ENCODE peak calls at places on chromosomes 2 and 18, in six cellular contexts. S, I, D, T, N and A are unnamed samples.

GRCh38 chr2:138321458-138321857 is 180.1 kb upstream of the SPOPL start:
- DNase-seq in S (no peak), I (no peak), D (no peak), T (no peak), N (no peak), A (no peak)

GRCh38 chr2:190335225-190335559 is 8.2 kb upstream of the INPP1 start:
- DNase-seq in S (no peak), I (no peak), D (no peak), T (no peak), N (no peak), A (no peak)

GRCh38 chr2:42105330-42106256 is 57.8 kb downstream of the PKDCC start:
- DNase-seq in S (peak; percentile 95), I (no peak), D (no peak), T (no peak), N (peak; percentile 66), A (peak; percentile 52)

GRCh38 chr2:143160732-143161707 is 31.8 kb downstream of the ARHGAP15 start:
- DNase-seq in S (no peak), I (no peak), D (no peak), T (no peak), N (no peak), A (no peak)

GRCh38 chr2:207489251-207489650 is 40.5 kb upstream of the CREB1 start:
- DNase-seq in S (no peak), I (no peak), D (no peak), T (no peak), N (no peak), A (no peak)

GRCh38 chr2:71992036-71992435 is 155.6 kb downstream of the CYP26B1 start:
- DNase-seq in S (no peak), I (no peak), D (no peak), T (no peak), N (no peak), A (no peak)

GRCh38 chr2:73069041-73069854 is 2.3 kb downstream of the SFXN5 start:
- DNase-seq in S (peak; percentile 61), I (no peak), D (no peak), T (no peak), N (no peak), A (no peak)

GRCh38 chr18:79518683-79519128 is 123.0 kb downstream of the NFATC1 start:
- DNase-seq in S (peak; percentile 63), I (no peak), D (no peak), T (no peak), N (no peak), A (no peak)

GRCh38 chr18:71114550-71115210 is 825.8 kb downstream of the SOCS6 start:
- DNase-seq in S (no peak), I (no peak), D (no peak), T (no peak), N (no peak), A (no peak)

GRCh38 chr18:68316636-68317035 is 398.3 kb downstream of the TMX3 start:
- DNase-seq in S (no peak), I (no peak), D (no peak), T (peak; percentile 51), N (no peak), A (no peak)

GRCh38 chr2:158079672-158080071 is 22.0 kb upstream of the UPP2 start:
- DNase-seq in S (no peak), I (no peak), D (no peak), T (peak; percentile 49), N (no peak), A (no peak)

GRCh38 chr2:11330457-11331142 is 13.8 kb downstream of the ROCK2 start:
- DNase-seq in S (no peak), I (no peak), D (no peak), T (peak; percentile 27), N (no peak), A (no peak)

GRCh38 chr2:168090366-168091019 is 156.9 kb downstream of the STK39 start:
- DNase-seq in S (no peak), I (no peak), D (no peak), T (no peak), N (no peak), A (no peak)

GRCh38 chr18:60372598-60372997 is at the start of gene MC4R:
- DNase-seq in S (no peak), I (no peak), D (no peak), T (peak; percentile 38), N (no peak), A (peak; percentile 67)

GRCh38 chr2:23651187-23651983 is 266.4 kb downstream of the KLHL29 start:
- DNase-seq in S (no peak), I (no peak), D (no peak), T (peak; percentile 91), N (no peak), A (no peak)

DNA sequence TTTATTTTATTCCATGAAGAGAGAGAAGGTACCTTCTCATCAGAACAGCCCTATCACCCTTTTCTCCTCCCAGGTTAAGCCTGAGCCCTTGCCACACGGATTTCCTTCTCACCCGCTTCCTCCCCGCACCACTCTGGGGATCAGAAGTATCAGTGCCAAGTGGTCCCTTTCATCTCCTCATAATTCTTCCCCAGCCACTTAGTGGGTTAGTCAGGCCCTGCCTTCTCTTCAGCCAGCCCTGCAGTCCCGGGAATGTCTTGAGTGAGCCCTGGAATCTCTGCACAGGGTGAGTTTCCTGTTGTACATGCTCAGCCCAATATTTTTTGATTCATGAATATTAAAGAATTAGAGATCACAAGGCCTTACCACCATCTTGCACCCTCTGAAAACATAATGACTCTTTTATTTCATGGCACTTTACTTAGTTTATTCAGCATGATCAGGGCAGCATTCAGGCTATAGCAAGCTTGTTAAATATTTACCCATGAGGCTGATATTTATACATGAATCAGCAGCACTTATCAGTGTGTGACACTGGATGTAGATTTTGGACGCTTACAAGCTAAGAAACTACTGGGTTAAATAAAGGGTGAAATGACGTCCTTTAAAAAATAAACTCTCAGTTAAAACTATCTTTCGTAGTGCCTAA is 159.5 kb upstream of the FOSL2 start:
- DNase-seq in S (no peak), I (no peak), D (no peak), T (peak; percentile 31), N (no peak), A (no peak)
- H3K4me3 ChIP-seq in S (no peak overlapping the region), I (no peak overlapping the region), D (no peak overlapping the region), T (no peak overlapping the region), N (no peak overlapping the region), A (no peak overlapping the region)

GRCh38 chr2:170166735-170167134 is 11.2 kb upstream of the MYO3B start:
- DNase-seq in S (no peak), I (no peak), D (no peak), T (no peak), N (no peak), A (no peak)

GRCh38 chr2:170161516-170162260 is 16.3 kb upstream of the MYO3B start:
- DNase-seq in S (no peak), I (no peak), D (no peak), T (peak; percentile 19), N (no peak), A (no peak)

GRCh38 chr2:170162261-170162612 is 15.7 kb upstream of the MYO3B start:
- DNase-seq in S (no peak), I (no peak), D (no peak), T (peak; percentile 51), N (no peak), A (no peak)

GRCh38 chr2:170165129-170165528 is 12.8 kb upstream of the MYO3B start:
- DNase-seq in S (no peak), I (no peak), D (no peak), T (peak; percentile 59), N (no peak), A (no peak)

DNA sequence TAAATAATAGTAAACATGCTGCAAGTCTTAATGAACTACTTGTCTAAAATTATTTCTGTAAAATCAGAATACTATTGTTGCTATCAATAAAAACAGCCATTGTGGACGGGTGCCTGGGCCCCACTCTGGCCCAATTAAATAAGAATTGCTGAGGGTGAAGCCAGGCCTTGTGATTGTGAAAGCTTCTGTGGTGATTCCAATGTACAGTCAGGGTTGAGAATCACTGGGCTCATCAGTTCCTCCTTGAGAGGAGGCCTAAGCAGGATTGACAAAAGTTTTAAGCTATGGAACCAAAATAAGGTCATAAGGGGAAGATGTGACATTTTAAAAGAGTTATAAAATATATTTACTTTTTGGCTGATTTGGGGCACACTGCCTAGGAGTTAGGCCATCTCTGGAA is 14.3 kb upstream of the MYO3B start:
- DNase-seq in S (no peak), I (no peak), D (no peak), T (peak; percentile 25), N (no peak), A (no peak)
- H3K4me3 ChIP-seq in S (no peak overlapping the region), I (no peak overlapping the region), D (no peak overlapping the region), T (no peak overlapping the region), N (no peak overlapping the region), A (no peak overlapping the region)

GRCh38 chr2:152165306-152165705 is 10.3 kb downstream of the STAM2 start:
- DNase-seq in S (no peak), I (no peak), D (no peak), T (no peak), N (no peak), A (no peak)

GRCh38 chr2:152167070-152167469 is 8.5 kb downstream of the STAM2 start:
- DNase-seq in S (no peak), I (no peak), D (no peak), T (no peak), N (no peak), A (no peak)

GRCh38 chr2:152165780-152166179 is 9.8 kb downstream of the STAM2 start:
- DNase-seq in S (no peak), I (no peak), D (no peak), T (no peak), N (no peak), A (no peak)

GRCh38 chr2:152162141-152162540 is 13.4 kb downstream of the STAM2 start:
- DNase-seq in S (no peak), I (no peak), D (no peak), T (no peak), N (no peak), A (no peak)

DNA sequence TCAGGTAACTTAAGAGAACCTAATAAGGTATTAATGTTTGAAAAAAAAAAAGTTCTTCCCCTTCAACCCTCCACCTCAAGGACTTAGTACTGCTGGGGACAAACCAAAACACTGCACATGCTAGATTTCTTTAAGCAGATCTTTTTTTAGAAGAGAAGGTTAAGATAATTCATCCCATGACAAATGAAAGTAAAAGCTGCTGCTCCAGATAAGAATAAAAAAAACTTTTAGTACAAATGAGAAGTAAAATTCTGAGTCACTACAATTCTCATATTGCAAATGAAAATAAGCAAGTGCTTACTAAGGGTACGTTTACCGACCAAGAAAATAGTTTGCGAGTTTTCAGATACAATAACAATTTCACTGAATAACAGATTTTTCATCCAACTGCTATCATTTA is 8.9 kb downstream of the STAM2 start:
- DNase-seq in S (no peak), I (no peak), D (no peak), T (peak; percentile 55), N (no peak), A (no peak)
- H3K4me3 ChIP-seq in S (no peak overlapping the region), I (no peak overlapping the region), D (no peak overlapping the region), T (no peak overlapping the region), N (no peak overlapping the region), A (no peak overlapping the region)

DNA sequence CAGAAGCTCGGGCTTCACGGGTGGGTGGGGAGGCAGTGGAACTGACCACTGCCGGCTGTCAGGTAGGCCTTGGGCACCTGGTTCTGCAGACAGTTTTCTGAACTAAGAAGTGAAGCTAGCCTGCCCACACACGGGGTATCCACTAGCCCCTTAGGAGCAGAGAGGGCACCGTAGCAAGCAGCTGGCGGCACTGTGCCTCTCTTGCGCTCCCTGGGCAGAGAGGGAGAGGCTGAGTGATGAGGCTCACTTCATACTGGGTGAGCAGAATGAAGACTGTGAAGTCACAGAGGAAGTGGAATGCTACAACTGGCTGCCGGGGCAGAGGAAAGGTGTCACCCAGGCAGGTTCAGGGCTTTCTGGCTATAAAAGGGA is 753 bp downstream of the ITPRIPL1 start:
- DNase-seq in S (peak; percentile 81), I (no peak), D (peak; percentile 59), T (no peak), N (no peak), A (no peak)
- H3K4me3 ChIP-seq in S (peak overlapping the region; percentile 80), I (no peak overlapping the region), D (peak overlapping the region; percentile 51), T (peak overlapping the region; percentile 52), N (peak overlapping the region; percentile 71), A (peak overlapping the region; percentile 68)